ENCODE peak calls at places on chromosomes 6 and 20, in ten cellular contexts. T is ovary, S is dorsolateral prefrontal cortex, Y is MCF 10A, O is PC-9, P is GM12864, F is left lung, V is spleen, L is lower leg skin, N is HFF-Myc. W is an unnamed sample.

GRCh38 chr20:6783752-6784725 is 16.6 kb downstream of the BMP2 start:
- DNase-seq in T (no peak), S (no peak), Y (no peak), O (no peak), P (no peak), F (no peak), V (no peak), L (no peak), N (no peak), W (no peak)

GRCh38 chr20:11537032-11537431 is 380.7 kb upstream of the BTBD3 start:
- DNase-seq in T (no peak), S (no peak), Y (no peak), O (no peak), P (no peak), F (no peak), V (no peak), L (no peak), N (no peak), W (no peak)

GRCh38 chr6:132333639-132334516 is 67.4 kb downstream of the MOXD1 start:
- DNase-seq in T (no peak), S (no peak), Y (peak), O (peak), P (no peak), F (no peak), V (no peak), L (no peak), N (peak), W (no peak)

GRCh38 chr6:12381587-12381986 is 91.4 kb downstream of the EDN1 start:
- DNase-seq in T (no peak), S (no peak), Y (no peak), O (no peak), P (no peak), F (no peak), V (no peak), L (no peak), N (no peak), W (no peak)

GRCh38 chr6:88807622-88808021 is 155.8 kb downstream of the RNGTT start:
- DNase-seq in T (no peak), S (no peak), Y (no peak), O (no peak), P (no peak), F (no peak), V (no peak), L (no peak), N (no peak), W (no peak)

GRCh38 chr6:30836431-30836866 is 47.9 kb upstream of the DDR1 start:
- DNase-seq in T (no peak), S (no peak), Y (peak), O (peak), P (no peak), F (no peak), V (no peak), L (no peak), N (no peak), W (no peak)

GRCh38 chr6:86936834-86937218 is 502 bp upstream of the HTR1E start:
- DNase-seq in T (no peak), S (no peak), Y (no peak), O (no peak), P (no peak), F (peak), V (no peak), L (no peak), N (no peak), W (no peak)

GRCh38 chr6:98747960-98748359 is 86.4 kb upstream of the POU3F2 start:
- DNase-seq in T (no peak), S (no peak), Y (no peak), O (no peak), P (no peak), F (no peak), V (no peak), L (no peak), N (no peak), W (no peak)

GRCh38 chr20:22288957-22289356 is 295.4 kb downstream of the FOXA2 start:
- DNase-seq in T (no peak), S (no peak), Y (peak), O (no peak), P (no peak), F (no peak), V (no peak), L (no peak), N (no peak), W (no peak)

GRCh38 chr6:170181338-170181690 is 109.6 kb downstream of the DLL1 start:
- DNase-seq in T (peak), S (no peak), Y (no peak), O (no peak), P (no peak), F (no peak), V (no peak), L (no peak), N (no peak), W (no peak)

GRCh38 chr6:112626468-112627082 is 279.4 kb downstream of the RFPL4B start:
- DNase-seq in T (no peak), S (no peak), Y (peak), O (no peak), P (no peak), F (no peak), V (no peak), L (no peak), N (no peak), W (no peak)

DNA sequence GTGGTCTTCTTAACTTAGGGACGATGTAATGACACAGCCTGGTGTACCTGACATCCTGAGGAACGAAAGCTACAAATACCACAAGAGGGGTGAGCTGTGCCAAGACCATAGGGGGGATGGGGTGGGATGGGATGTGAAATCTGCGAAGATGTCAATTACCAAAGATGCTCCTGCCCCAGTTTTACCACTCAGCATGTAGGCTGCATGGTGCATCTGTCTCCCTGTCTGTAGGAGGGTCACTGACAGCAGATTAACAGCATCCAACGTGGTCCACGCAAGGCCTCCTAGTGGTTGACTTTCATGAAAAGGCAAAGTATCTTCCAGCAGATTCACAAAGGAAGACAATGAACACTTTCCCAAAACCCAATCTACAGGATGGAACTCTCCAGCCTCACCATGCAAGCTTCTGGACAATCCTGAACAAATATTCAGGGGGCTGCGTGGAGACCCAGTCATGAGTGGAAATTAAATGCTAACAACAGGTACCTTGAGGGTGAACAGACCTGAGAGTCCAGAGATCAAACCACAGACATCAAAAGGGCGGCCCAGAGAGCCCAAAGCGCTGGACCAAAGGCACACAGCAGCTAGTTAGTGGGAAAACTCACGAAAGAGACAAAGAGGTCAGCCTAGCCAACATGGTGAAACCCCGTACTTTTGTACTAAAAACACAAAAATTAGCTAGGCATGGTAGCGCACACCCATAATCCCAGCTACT is 44.4 kb downstream of the ZMYND8 start:
- DNase-seq in T (no peak), S (no peak), Y (no peak), O (no peak), P (no peak), F (no peak), V (no peak), L (peak), N (no peak), W (no peak)
- TF ChIP-seq CTCF in T (no peak), S (no peak), Y (no peak), O (no peak), P (no peak), F (no peak), V (no peak), L (no peak), N (no peak), W (no peak)

GRCh38 chr6:34529665-34530327 is 26.3 kb downstream of the SPDEF start:
- DNase-seq in T (no peak), S (no peak), Y (peak), O (no peak), P (no peak), F (peak), V (no peak), L (no peak), N (no peak), W (no peak)
- TF ChIP-seq CTCF in T (no peak), S (no peak), Y (no peak), O (peak), P (no peak), F (no peak), V (no peak), L (no peak), N (no peak), W (no peak)

DNA sequence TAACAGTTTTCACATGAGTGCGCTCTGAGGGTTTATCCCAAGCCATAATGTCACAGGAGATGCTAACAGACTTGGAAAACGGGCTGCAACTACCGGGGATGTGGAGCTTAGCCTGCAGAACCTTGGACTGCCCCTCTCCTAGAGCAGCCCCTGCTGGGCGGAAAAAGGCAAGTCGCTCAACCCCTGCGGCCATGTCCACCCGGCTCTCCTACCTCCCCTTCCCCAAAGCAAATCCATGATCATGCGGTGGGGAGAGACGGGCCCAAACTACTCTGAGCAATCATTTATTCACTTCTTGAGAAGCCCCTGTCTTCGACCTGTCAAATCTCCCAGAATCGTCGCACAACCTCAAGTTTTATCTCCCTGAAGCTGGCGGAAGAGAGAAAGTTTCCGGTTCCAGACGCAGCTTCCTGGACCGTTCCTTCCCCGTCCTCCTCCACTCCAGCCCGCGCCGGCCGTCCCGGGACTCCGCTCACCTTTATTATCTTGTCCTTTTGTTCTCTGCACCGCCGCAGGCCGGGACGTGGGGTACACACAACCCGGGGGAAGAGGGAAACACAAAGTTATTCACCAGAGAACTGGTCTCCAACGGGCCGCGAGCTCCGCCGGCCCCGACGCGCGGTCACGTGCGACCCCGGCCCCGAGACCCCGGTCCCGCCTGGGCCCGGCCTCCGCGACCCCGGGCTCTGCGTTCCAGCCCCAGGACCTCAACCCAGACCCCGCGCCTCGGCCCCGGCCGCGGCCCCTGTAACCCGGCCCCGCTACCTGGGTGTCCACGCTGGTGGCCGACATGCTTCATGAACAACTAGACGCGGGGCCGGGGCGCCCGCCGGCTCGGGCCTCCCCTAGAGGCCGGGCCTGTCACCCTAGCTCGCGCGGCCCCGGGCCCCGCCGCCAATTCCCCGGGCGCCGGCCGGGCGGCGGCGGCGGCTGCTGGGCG is 560 bp downstream of the YTHDF1 start:
- DNase-seq in T (peak), S (no peak), Y (peak), O (peak), P (no peak), F (peak), V (no peak), L (no peak), N (no peak), W (no peak)
- TF ChIP-seq CTCF in T (no peak), S (no peak), Y (peak), O (peak), P (peak), F (peak), V (no peak), L (no peak), N (peak), W (no peak)

GRCh38 chr20:37521091-37521771 is at the start of gene NNAT:
- DNase-seq in T (no peak), S (no peak), Y (no peak), O (no peak), P (no peak), F (no peak), V (no peak), L (peak), N (no peak), W (no peak)

GRCh38 chr20:37518606-37519507 is 2.2 kb upstream of the NNAT start:
- DNase-seq in T (no peak), S (no peak), Y (no peak), O (no peak), P (no peak), F (peak), V (no peak), L (peak), N (no peak), W (no peak)

GRCh38 chr20:37520417-37520751 is 666 bp upstream of the NNAT start:
- DNase-seq in T (no peak), S (no peak), Y (no peak), O (no peak), P (no peak), F (no peak), V (no peak), L (peak), N (no peak), W (no peak)

GRCh38 chr20:37518059-37518458 is 3.0 kb upstream of the NNAT start:
- DNase-seq in T (no peak), S (no peak), Y (no peak), O (no peak), P (no peak), F (no peak), V (no peak), L (peak), N (no peak), W (no peak)

GRCh38 chr20:37519508-37520416 is 1.3 kb upstream of the NNAT start:
- DNase-seq in T (no peak), S (no peak), Y (no peak), O (no peak), P (no peak), F (no peak), V (no peak), L (peak), N (no peak), W (no peak)
- TF ChIP-seq CTCF in T (no peak), S (no peak), Y (no peak), O (no peak), P (no peak), F (no peak), V (no peak), L (no peak), N (no peak), W (no peak)

DNA sequence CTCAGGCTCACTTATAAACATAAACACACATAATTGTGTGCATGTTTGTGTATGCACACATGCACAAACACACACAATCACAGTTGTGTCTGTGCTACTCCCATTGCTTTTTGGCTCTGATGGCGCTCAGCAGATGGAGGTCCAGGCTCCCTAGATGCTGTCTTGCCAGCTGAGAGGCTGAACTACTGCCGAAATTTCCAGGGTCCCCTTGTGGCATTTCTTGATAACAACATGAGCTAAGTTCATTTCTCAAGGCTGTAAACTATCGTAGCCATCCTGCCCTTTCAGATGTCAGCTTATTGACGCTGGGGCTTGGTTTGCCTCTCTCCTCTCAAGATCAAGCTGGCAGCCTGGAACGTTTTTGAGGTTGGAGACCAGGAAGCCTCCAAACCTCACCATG is 313.9 kb upstream of the RNF24 start:
- DNase-seq in T (no peak), S (no peak), Y (no peak), O (no peak), P (no peak), F (no peak), V (no peak), L (no peak), N (no peak), W (no peak)
- TF ChIP-seq CTCF in T (no peak), S (no peak), Y (no peak), O (no peak), P (no peak), F (no peak), V (no peak), L (no peak), N (no peak), W (no peak)

W was measured in CD14-positive monocyte.